ENCODE peak calls at places on chromosome 5, in seven cellular contexts. Q, H, W, I, Y, A and Z are unnamed samples.

GRCh38 chr5:127227881-127228280 is 62.7 kb upstream of the MEGF10 start:
- DNase-seq in A (no peak), Q (no peak), Y (no peak), W (no peak), I (no peak), H (no peak), Z (no peak)

GRCh38 chr5:134585966-134586365 is 46.7 kb downstream of the SAR1B start:
- DNase-seq in Q (no peak), Y (no peak), W (no peak), A (no peak), I (no peak), H (no peak), Z (no peak)

GRCh38 chr5:56112526-56113121 is 117.9 kb upstream of the IL6ST start:
- DNase-seq in A (no peak), H (no peak), I (no peak), Y (no peak), Q (no peak), W (no peak), Z (no peak)

GRCh38 chr5:116271432-116271831 is 186.6 kb downstream of the COMMD10 start:
- DNase-seq in W (no peak), H (no peak), Q (no peak), I (no peak), A (no peak), Y (no peak), Z (no peak)

GRCh38 chr5:141963706-141964105 is 5.2 kb upstream of the RNF14 start:
- DNase-seq in Q (no peak), W (no peak), I (no peak), Y (no peak), A (no peak), H (no peak), Z (no peak)

GRCh38 chr5:92749943-92750342 is 831.1 kb downstream of the NR2F1-AS1 start:
- DNase-seq in A (no peak), H (no peak), I (peak), Q (peak), Y (no peak), W (no peak), Z (no peak)

GRCh38 chr5:94359880-94360279 is 258.5 kb downstream of the KIAA0825 start:
- DNase-seq in H (no peak), I (no peak), Y (no peak), A (no peak), Q (no peak), W (no peak), Z (no peak)

GRCh38 chr5:124605516-124605915 is 140.9 kb downstream of the ZNF608 start:
- DNase-seq in W (no peak), Q (peak), I (no peak), H (no peak), Y (no peak), A (no peak), Z (no peak)

GRCh38 chr5:181047921-181048320 is 7.9 kb downstream of the BTNL9 start:
- DNase-seq in A (no peak), Y (no peak), W (no peak), Q (no peak), I (no peak), H (no peak), Z (no peak)

GRCh38 chr5:135997936-135998335 is 30.9 kb upstream of the TGFBI start:
- DNase-seq in I (no peak), Y (no peak), A (no peak), Q (no peak), W (no peak), H (no peak), Z (no peak)

GRCh38 chr5:133664422-133664821 is 52.1 kb upstream of the FSTL4 start:
- DNase-seq in W (no peak), Q (no peak), Y (no peak), H (no peak), A (no peak), I (no peak), Z (no peak)

GRCh38 chr5:78483809-78484521 is 123.5 kb downstream of the SCAMP1 start:
- DNase-seq in Y (peak), W (no peak), H (no peak), I (no peak), A (peak), Q (no peak), Z (no peak)

DNA sequence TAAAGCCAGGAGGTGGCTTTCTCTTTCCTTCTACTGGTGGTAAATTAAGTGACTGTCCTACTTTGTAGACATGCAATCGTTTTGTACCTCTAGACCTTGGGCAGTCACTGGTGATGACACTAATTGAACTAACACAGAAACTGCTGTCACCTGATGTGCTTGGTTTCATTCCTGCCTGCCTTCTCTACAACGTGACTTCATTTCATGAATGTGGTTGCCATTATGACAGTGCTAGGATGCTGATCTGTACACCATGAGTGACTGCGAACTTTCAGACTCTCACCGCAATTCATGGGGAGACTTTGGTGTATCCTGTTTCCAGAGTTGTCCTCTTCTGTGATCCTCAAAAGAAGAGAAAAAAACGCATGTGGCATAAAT is 47.5 kb downstream of the UBE2QL1 start:
- DNase-seq in Q (no peak), H (no peak), I (no peak), Y (peak), W (no peak), A (no peak), Z (no peak)
- TF ChIP-seq TAF1 in Q (no peak), H (no peak), I (no peak), Y (peak), W (no peak), A (no peak), Z (no peak)

DNA sequence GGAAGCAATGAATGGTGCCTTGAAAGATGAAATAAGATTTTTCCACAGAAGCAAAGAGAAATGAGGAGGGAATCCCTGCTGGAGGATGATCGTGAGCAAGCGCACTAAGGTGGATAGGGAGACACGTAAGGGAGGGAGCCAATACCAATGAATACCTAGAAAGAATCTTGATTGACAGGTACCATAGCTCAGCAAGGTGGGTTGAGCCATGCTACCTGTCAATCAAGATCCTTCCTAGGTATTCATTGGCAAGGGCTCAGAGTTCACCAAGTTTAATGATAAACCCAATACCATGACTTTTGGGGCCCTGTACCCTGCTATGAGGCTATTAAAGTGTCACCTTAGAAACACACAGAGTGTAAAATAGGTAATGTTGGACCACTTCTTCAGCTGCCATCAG is 226.8 kb downstream of the GRIA1 start:
- DNase-seq in Q (no peak), H (no peak), Y (no peak), A (no peak), I (no peak), W (no peak), Z (no peak)
- TF ChIP-seq POLR2AphosphoS5 in Q (no peak), H (no peak), Y (no peak), A (no peak), I (no peak), W (no peak), Z (no peak)

DNA sequence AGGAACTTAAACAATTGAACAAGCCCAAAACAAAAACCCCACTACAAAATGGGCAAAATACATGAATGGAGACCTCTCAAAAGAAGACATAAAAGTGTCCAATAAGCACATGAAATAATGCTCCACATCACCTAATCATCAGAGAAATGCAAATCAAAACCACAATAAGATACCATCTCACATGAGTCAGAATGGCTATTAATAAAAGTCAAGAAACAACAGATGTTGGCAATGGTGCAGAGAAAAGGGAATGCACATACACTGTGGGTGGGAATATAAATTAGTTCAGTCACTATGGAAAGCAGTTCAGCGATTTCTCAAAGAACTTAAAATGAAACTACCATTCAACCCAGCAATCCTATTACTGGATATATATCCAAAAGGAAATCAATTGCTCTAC is 337.4 kb upstream of the GRIA1 start:
- DNase-seq in I (no peak), A (no peak), W (no peak), Y (no peak), H (no peak), Q (no peak), Z (no peak)
- TF ChIP-seq TAF1 in I (no peak), A (no peak), W (no peak), Y (no peak), H (no peak), Q (no peak), Z (no peak)

GRCh38 chr5:10521466-10522223 is 42.2 kb upstream of the ANKRD33B start:
- DNase-seq in Y (no peak), I (no peak), Q (no peak), H (no peak), W (no peak), A (peak), Z (no peak)

GRCh38 chr5:10520716-10521115 is 43.2 kb upstream of the ANKRD33B start:
- DNase-seq in Y (no peak), H (no peak), Q (no peak), I (no peak), W (no peak), A (no peak), Z (no peak)

GRCh38 chr5:10518352-10518751 is 45.5 kb upstream of the ANKRD33B start:
- DNase-seq in W (no peak), H (no peak), A (no peak), Y (no peak), I (no peak), Q (no peak), Z (no peak)

GRCh38 chr5:10522224-10522611 is 41.7 kb upstream of the ANKRD33B start:
- DNase-seq in I (no peak), W (no peak), A (no peak), H (no peak), Q (no peak), Y (no peak), Z (no peak)

DNA sequence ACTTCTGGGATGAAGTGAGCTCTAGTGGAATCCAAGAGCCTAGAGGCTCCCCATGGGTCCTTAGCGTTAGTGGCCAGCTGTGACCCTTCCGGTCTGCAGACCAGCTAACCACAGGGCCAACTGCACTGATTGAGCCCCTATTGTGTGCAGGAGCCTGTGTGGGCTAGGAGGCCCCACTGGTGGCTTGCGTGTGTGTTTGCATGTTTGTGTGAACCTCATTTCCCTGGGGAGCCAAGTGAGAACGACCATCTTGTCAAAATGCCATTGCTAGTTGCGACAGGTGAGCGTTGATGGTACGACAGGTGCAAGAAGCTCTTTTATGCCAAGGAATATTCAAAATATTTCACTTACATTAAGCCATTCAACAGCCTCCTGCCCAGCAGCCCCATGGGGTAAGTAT is 44.1 kb upstream of the ANKRD33B start:
- DNase-seq in W (no peak), I (no peak), Q (no peak), H (no peak), Y (no peak), A (no peak), Z (no peak)
- TF ChIP-seq POLR2AphosphoS5 in W (no peak), I (no peak), Q (no peak), H (no peak), Y (no peak), A (no peak), Z (no peak)

DNA sequence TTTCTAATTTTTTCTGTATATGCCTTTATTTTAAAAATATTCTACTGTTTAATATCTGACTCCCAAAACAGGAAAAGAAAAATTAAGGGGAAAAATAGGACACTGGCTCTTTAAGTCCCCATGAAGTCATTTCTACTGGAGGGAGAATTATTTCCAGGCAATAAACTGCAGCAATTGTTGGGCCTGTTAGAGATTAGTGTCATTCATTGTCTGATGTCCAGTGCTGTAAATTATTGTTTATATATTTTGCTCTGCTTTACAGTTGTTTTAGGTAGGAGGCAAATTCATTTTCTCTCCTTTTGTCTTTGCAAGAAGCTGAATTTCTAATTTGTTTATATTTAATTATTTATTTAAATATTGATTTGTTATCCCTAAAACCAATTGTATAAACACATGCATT is 906.0 kb upstream of the CDH10 start:
- DNase-seq in H (no peak), A (no peak), Y (no peak), W (no peak), Q (no peak), I (no peak), Z (no peak)
- TF ChIP-seq TAF1 in H (no peak), A (no peak), Y (no peak), W (no peak), Q (no peak), I (no peak), Z (no peak)

GRCh38 chr5:2750758-2751464 is 566 bp downstream of the IRX2 start:
- DNase-seq in Q (no peak), W (no peak), A (no peak), H (no peak), Y (no peak), I (no peak), Z (no peak)
- TF ChIP-seq POLR2AphosphoS5 in Q (no peak), W (no peak), A (no peak), H (no peak), Y (no peak), I (peak), Z (no peak)

DNA sequence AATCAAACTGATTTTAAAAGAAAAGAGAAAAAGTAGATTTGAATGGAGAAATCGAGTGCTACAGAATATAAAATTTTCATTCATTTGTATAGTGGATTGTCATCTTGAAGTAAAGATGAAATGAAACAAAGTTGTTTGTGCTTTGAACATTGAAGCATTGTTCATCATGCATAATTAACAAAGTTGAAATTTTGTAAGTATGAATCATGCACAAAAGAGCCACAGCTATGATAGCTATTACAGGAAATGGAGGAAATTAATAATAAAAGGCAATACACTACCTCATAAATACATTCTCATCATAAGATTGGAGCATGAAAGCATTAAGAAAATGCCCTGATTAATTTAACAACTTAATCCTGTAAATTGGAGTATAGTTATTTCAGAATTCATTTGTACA is 153.4 kb upstream of the TLX3 start:
- DNase-seq in I (no peak), Y (no peak), H (no peak), Q (no peak), A (no peak), W (no peak), Z (no peak)
- TF ChIP-seq TAF1 in I (no peak), Y (no peak), H (no peak), Q (no peak), A (no peak), W (no peak), Z (no peak)